ENCODE peak calls at places on chromosomes 11 and 22, in eight cellular contexts. R is OCI-LY7, V is prostate gland, E is SJSA1, O is IMR-90, X is body of pancreas, C is left ventricle myocardium inferior, I is HAP-1. M is an unnamed sample. For H3K9me3, the result is how much of the 10 kb centered on the place peaks cover.

GRCh38 chr22:44273175-44273574 is 39.6 kb downstream of the SHISAL1 start:
- DNase-seq in R (peak), V (no peak), E (no peak), O (no peak), X (no peak), C (no peak), I (no peak), M (no peak)

GRCh38 chr11:101482556-101483124 is 101.2 kb downstream of the TRPC6 start:
- DNase-seq in R (no peak), V (no peak), E (no peak), O (no peak), X (no peak), C (no peak), I (no peak), M (no peak)

GRCh38 chr22:43392385-43392989 is 19.3 kb upstream of the MPPED1 start:
- DNase-seq in R (no peak), V (no peak), E (no peak), O (no peak), X (no peak), C (no peak), I (no peak), M (no peak)

GRCh38 chr11:56876621-56877312 is 111.9 kb upstream of the OR5AK2 start:
- DNase-seq in R (no peak), V (no peak), E (no peak), O (peak), X (no peak), C (no peak), I (no peak), M (peak)

GRCh38 chr11:117457031-117457785 is 129.6 kb downstream of the CEP164 start:
- DNase-seq in R (no peak), V (no peak), E (no peak), O (no peak), X (peak), C (no peak), I (no peak), M (no peak)

GRCh38 chr11:1193326-1194230 is 29.3 kb upstream of the MUC5B start:
- DNase-seq in R (no peak), V (no peak), E (peak), O (no peak), X (no peak), C (peak), I (no peak), M (no peak)

GRCh38 chr11:129704831-129705230 is 110.8 kb upstream of the TMEM45B start:
- DNase-seq in R (no peak), V (no peak), E (no peak), O (no peak), X (no peak), C (no peak), I (no peak), M (no peak)

GRCh38 chr11:34459507-34460162 is 20.9 kb downstream of the CAT start:
- DNase-seq in R (no peak), V (no peak), E (no peak), O (no peak), X (no peak), C (no peak), I (no peak), M (no peak)

GRCh38 chr11:291281-292210 is 2.6 kb downstream of the PGGHG start:
- DNase-seq in R (no peak), V (no peak), E (no peak), O (no peak), X (peak), C (peak), I (no peak), M (no peak)

GRCh38 chr11:113404859-113405430 is 17.4 kb downstream of the ANKK1 start:
- DNase-seq in R (no peak), V (no peak), E (no peak), O (no peak), X (no peak), C (no peak), I (no peak), M (no peak)

GRCh38 chr11:121645596-121645995 is 192.8 kb upstream of the SORL1-AS1 start:
- DNase-seq in R (no peak), V (no peak), E (no peak), O (peak), X (no peak), C (no peak), I (no peak), M (peak)

GRCh38 chr11:45609902-45610301 is 55.5 kb downstream of the CHST1 start:
- DNase-seq in R (no peak), V (no peak), E (peak), O (no peak), X (no peak), C (no peak), I (no peak), M (no peak)

GRCh38 chr11:104694259-104695070 is 203.8 kb downstream of the CASP12 start:
- DNase-seq in R (no peak), V (no peak), E (no peak), O (peak), X (no peak), C (no peak), I (no peak), M (no peak)

GRCh38 chr11:94734563-94735275 is 33.4 kb upstream of the AMOTL1 start:
- DNase-seq in R (no peak), V (no peak), E (no peak), O (no peak), X (no peak), C (no peak), I (no peak), M (no peak)

GRCh38 chr11:4017129-4017528 is 77.5 kb upstream of the RRM1 start:
- DNase-seq in R (no peak), V (no peak), E (no peak), O (no peak), X (no peak), C (no peak), I (no peak), M (no peak)

GRCh38 chr11:61764606-61765260 is 12.3 kb downstream of the MYRF start:
- DNase-seq in R (no peak), V (no peak), E (no peak), O (no peak), X (no peak), C (no peak), I (no peak), M (no peak)

GRCh38 chr11:17515443-17516176 is 28.6 kb downstream of the USH1C start:
- DNase-seq in R (no peak), V (no peak), E (no peak), O (no peak), X (no peak), C (no peak), I (no peak), M (no peak)

GRCh38 chr11:59802639-59803176 is 7.9 kb downstream of the MRPL16 start:
- DNase-seq in R (peak), V (peak), E (no peak), O (peak), X (no peak), C (no peak), I (peak), M (peak)

GRCh38 chr22:49480340-49480739 is 347.3 kb downstream of the BRD1 start:
- DNase-seq in R (no peak), V (no peak), E (no peak), O (no peak), X (no peak), C (no peak), I (peak), M (no peak)

GRCh38 chr22:49481651-49482399 is 345.8 kb downstream of the BRD1 start:
- DNase-seq in R (no peak), V (no peak), E (no peak), O (no peak), X (no peak), C (no peak), I (no peak), M (no peak)

GRCh38 chr22:49480896-49481650 is 346.6 kb downstream of the BRD1 start:
- DNase-seq in R (no peak), V (no peak), E (no peak), O (no peak), X (no peak), C (no peak), I (no peak), M (no peak)

GRCh38 chr22:49476800-49477400 is 350.8 kb downstream of the BRD1 start:
- DNase-seq in R (no peak), V (no peak), E (no peak), O (no peak), X (no peak), C (no peak), I (no peak), M (no peak)

GRCh38 chr22:49479566-49479965 is 348.1 kb downstream of the BRD1 start:
- DNase-seq in R (no peak), V (no peak), E (no peak), O (no peak), X (no peak), C (no peak), I (no peak), M (no peak)
- H3K9me3 ChIP-seq in R (under half), V (under half), E (under half), O (under half), X (under half), C (under half), I (under half), M (under half)

GRCh38 chr11:96257036-96257435 is 86.0 kb downstream of the MAML2 start:
- DNase-seq in R (no peak), V (no peak), E (no peak), O (no peak), X (no peak), C (no peak), I (no peak), M (peak)

GRCh38 chr11:96257972-96258951 is 84.7 kb downstream of the MAML2 start:
- DNase-seq in R (peak), V (no peak), E (no peak), O (peak), X (no peak), C (no peak), I (no peak), M (no peak)

GRCh38 chr11:96256604-96257003 is 86.4 kb downstream of the MAML2 start:
- DNase-seq in R (peak), V (no peak), E (no peak), O (no peak), X (no peak), C (no peak), I (no peak), M (peak)

GRCh38 chr11:96254854-96255253 is 88.1 kb downstream of the MAML2 start:
- DNase-seq in R (no peak), V (no peak), E (no peak), O (no peak), X (no peak), C (no peak), I (no peak), M (no peak)

DNA sequence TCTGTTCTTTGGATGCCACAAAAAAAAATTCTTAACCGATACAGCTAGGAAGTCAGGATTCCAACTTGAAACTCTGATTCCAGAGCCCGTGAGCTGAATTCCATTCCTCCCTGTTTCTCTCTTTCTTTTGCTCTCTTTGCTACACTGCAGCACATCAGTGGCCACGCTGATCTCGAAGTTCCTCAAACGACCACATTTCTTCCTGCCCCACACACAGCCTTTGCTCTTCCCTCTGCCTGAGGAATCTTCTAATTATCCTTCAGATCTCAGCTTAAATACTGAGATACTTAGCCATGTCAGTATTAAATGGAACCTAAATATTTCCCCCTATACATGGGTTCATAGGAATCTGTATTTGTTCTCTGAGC is 86.8 kb downstream of the MAML2 start:
- DNase-seq in R (no peak), V (no peak), E (no peak), O (no peak), X (no peak), C (no peak), I (no peak), M (no peak)
- H3K9me3 ChIP-seq in R (under half), V (under half), E (under half), O (under half), X (under half), C (under half), I (under half), M (under half)

GRCh38 chr22:38572065-38572464 is 2.1 kb upstream of the DMC1 start:
- DNase-seq in R (peak), V (peak), E (no peak), O (peak), X (peak), C (no peak), I (peak), M (peak)
- H3K9me3 ChIP-seq in R (under half), V (under half), E (under half), O (under half), X (under half), C (under half), I (under half), M (under half)

DNA sequence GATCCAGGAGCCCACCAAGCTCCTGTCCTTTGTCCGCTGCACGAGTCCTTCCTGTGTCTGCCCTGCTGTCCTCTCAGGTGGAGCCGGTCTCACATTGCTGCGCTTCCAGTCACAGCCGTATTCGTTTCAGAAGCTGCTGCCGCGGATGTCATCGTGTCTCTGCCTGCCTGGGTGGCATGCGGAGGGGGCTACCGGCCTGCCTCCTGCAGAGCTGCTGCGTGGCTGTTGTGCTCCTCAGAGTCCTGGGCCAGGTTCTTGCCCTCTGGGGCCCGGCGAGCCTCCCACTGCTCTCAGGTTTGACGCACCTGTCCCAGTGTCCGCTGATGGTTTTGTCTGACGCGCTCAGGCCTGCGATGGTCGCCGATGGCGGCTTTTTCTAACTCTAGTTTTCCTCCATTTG is 254.2 kb downstream of the TBC1D22A start:
- DNase-seq in R (no peak), V (no peak), E (no peak), O (no peak), X (no peak), C (no peak), I (no peak), M (no peak)
- H3K9me3 ChIP-seq in R (under half), V (under half), E (under half), O (under half), X (under half), C (under half), I (under half), M (under half)

M was measured in adipocyte.